ENCODE peak calls at places on chromosomes 12 and 14, in six cellular contexts. I is PC-3, Q is HCT116, H is hepatocyte, F is MM.1S, X is mammary epithelial cell. C is an unnamed sample. For H4K20me1, the result is how much of the 10 kb centered on the place peaks cover.

GRCh38 chr12:85519163-85519562 is 239.1 kb downstream of the ALX1 start:
- DNase-seq in H (no peak), Q (no peak), I (no peak), F (no peak), X (no peak), C (peak)

GRCh38 chr12:3199551-3200031 is 122.4 kb downstream of the TSPAN9 start:
- DNase-seq in F (no peak), Q (no peak), I (peak), X (no peak), H (peak), C (peak)

GRCh38 chr14:50785506-50786063 is 45.4 kb downstream of the NIN start:
- DNase-seq in Q (no peak), I (no peak), F (no peak), H (no peak), X (no peak), C (peak)

GRCh38 chr12:47717046-47717442 is 8.2 kb downstream of the ENDOU start:
- DNase-seq in I (no peak), F (no peak), Q (no peak), X (no peak), H (no peak), C (no peak)

GRCh38 chr12:18400186-18400585 is 138.9 kb downstream of the PIK3C2G start:
- DNase-seq in X (no peak), H (no peak), I (no peak), Q (no peak), F (no peak), C (no peak)

GRCh38 chr12:42756841-42757661 is 167.5 kb upstream of the PRICKLE1 start:
- DNase-seq in X (peak), Q (peak), H (peak), I (peak), F (peak), C (peak)

GRCh38 chr12:22252057-22252456 is 82.5 kb downstream of the ST8SIA1 start:
- DNase-seq in X (no peak), H (no peak), F (no peak), Q (no peak), I (no peak), C (no peak)

GRCh38 chr12:92485356-92486348 is 217.1 kb upstream of the PLEKHG7 start:
- DNase-seq in I (no peak), X (no peak), Q (no peak), H (no peak), F (no peak), C (no peak)

GRCh38 chr14:61860294-61860918 is 98.2 kb downstream of the SNAPC1 start:
- DNase-seq in H (peak), F (peak), I (peak), X (peak), Q (peak), C (peak)

GRCh38 chr12:29681996-29682534 is 101.7 kb downstream of the TMTC1 start:
- DNase-seq in H (no peak), Q (no peak), X (peak), I (peak), F (no peak), C (no peak)

GRCh38 chr14:96639550-96639949 is 137.4 kb downstream of the PAPOLA start:
- DNase-seq in I (no peak), X (no peak), H (peak), Q (no peak), F (no peak), C (no peak)

GRCh38 chr14:103563089-103563620 is 395 bp downstream of the COA8 start:
- DNase-seq in F (peak), X (no peak), I (peak), Q (peak), H (no peak), C (peak)

GRCh38 chr14:95479494-95479893 is 37.0 kb downstream of the SYNE3 start:
- DNase-seq in I (no peak), Q (no peak), H (no peak), F (no peak), X (no peak), C (no peak)

GRCh38 chr14:26730929-26731618 is 133.2 kb upstream of the NOVA1 start:
- DNase-seq in I (peak), Q (no peak), H (peak), X (no peak), F (no peak), C (peak)

GRCh38 chr12:87967871-87968270 is 61.3 kb downstream of the C12orf50 start:
- DNase-seq in Q (no peak), I (no peak), X (no peak), F (no peak), H (peak), C (no peak)

GRCh38 chr14:95482967-95483842 is 33.2 kb downstream of the SYNE3 start:
- DNase-seq in I (peak), Q (peak), F (no peak), H (peak), X (peak), C (no peak)

GRCh38 chr12:64610660-64611429 is 550 bp downstream of the RASSF3 start:
- DNase-seq in I (peak), F (peak), X (peak), H (peak), Q (no peak), C (peak)

GRCh38 chr14:49975799-49976198 is 82.9 kb downstream of the ARF6 start:
- DNase-seq in F (no peak), I (peak), X (no peak), Q (peak), H (no peak), C (no peak)

GRCh38 chr14:90959344-90959743 is 101.1 kb downstream of the RPS6KA5 start:
- DNase-seq in H (no peak), F (no peak), X (no peak), Q (no peak), I (no peak), C (no peak)

GRCh38 chr14:99733551-99734405 is 49.7 kb downstream of the CYP46A1 start:
- DNase-seq in I (no peak), Q (no peak), F (no peak), X (no peak), H (no peak), C (no peak)

GRCh38 chr12:46364777-46365580 is 7.6 kb downstream of the SLC38A2 start:
- DNase-seq in F (no peak), X (peak), I (peak), Q (no peak), H (peak), C (no peak)

GRCh38 chr12:105100207-105100985 is 7.1 kb upstream of the WASHC4 start:
- DNase-seq in X (peak), F (no peak), I (peak), Q (peak), H (peak), C (no peak)

GRCh38 chr12:104886418-104887401 is 71.4 kb downstream of the SLC41A2 start:
- DNase-seq in Q (peak), I (peak), X (no peak), H (peak), F (no peak), C (no peak)

GRCh38 chr12:85029456-85029855 is 6.6 kb downstream of the TSPAN19 start:
- DNase-seq in F (peak), H (peak), X (peak), Q (peak), I (peak), C (peak)

GRCh38 chr14:88554458-88555286 is at the start of gene PTPN21:
- DNase-seq in H (peak), Q (no peak), X (peak), F (peak), I (peak), C (peak)

GRCh38 chr12:42696424-42697149 is 107.0 kb upstream of the PRICKLE1 start:
- DNase-seq in H (peak), X (peak), Q (no peak), F (no peak), I (no peak), C (no peak)

GRCh38 chr12:52632656-52633055 is 14.3 kb upstream of the KRT73 start:
- DNase-seq in F (no peak), H (no peak), I (no peak), Q (no peak), X (no peak), C (no peak)

GRCh38 chr12:31922341-31923062 is 36.7 kb upstream of the RESF1 start:
- DNase-seq in F (no peak), I (peak), H (no peak), Q (peak), X (peak), C (peak)

GRCh38 chr14:99241314-99242035 is 30.5 kb downstream of the BCL11B start:
- DNase-seq in X (no peak), H (no peak), F (no peak), Q (no peak), I (no peak), C (no peak)

GRCh38 chr12:118035194-118036041 is 18.9 kb downstream of the RFC5 start:
- DNase-seq in F (peak), H (no peak), Q (no peak), X (no peak), I (peak), C (no peak)

GRCh38 chr12:116739381-116739887 is 1.3 kb downstream of the RNFT2 start:
- DNase-seq in H (no peak), F (no peak), I (no peak), Q (no peak), X (no peak), C (no peak)

GRCh38 chr12:50218386-50218785 is 51.2 kb upstream of the CERS5 start:
- DNase-seq in F (no peak), X (peak), Q (peak), H (no peak), I (peak), C (no peak)

GRCh38 chr12:57430117-57430930 is 519 bp downstream of the R3HDM2 start:
- DNase-seq in H (no peak), X (peak), Q (no peak), I (peak), F (peak), C (peak)

GRCh38 chr12:95204141-95204866 is 13.0 kb downstream of the FGD6 start:
- DNase-seq in H (peak), I (peak), X (peak), F (no peak), Q (peak), C (peak)

GRCh38 chr14:61761557-61761956 is 663 bp upstream of the SNAPC1 start:
- DNase-seq in Q (no peak), I (no peak), H (no peak), F (no peak), X (no peak), C (no peak)

GRCh38 chr14:96554315-96554910 is 52.2 kb downstream of the PAPOLA start:
- DNase-seq in I (no peak), X (no peak), F (no peak), Q (no peak), H (no peak), C (no peak)

GRCh38 chr12:113666223-113666622 is 194.6 kb upstream of the LHX5 start:
- DNase-seq in Q (no peak), H (no peak), F (no peak), I (no peak), X (no peak), C (no peak)

GRCh38 chr14:31009836-31010618 is 15.4 kb upstream of the AP4S1 start:
- DNase-seq in X (no peak), Q (no peak), H (no peak), F (no peak), I (no peak), C (no peak)

GRCh38 chr12:82034769-82035168 is 275.6 kb upstream of the PPFIA2 start:
- DNase-seq in Q (no peak), X (no peak), I (no peak), F (no peak), H (no peak), C (peak)

DNA sequence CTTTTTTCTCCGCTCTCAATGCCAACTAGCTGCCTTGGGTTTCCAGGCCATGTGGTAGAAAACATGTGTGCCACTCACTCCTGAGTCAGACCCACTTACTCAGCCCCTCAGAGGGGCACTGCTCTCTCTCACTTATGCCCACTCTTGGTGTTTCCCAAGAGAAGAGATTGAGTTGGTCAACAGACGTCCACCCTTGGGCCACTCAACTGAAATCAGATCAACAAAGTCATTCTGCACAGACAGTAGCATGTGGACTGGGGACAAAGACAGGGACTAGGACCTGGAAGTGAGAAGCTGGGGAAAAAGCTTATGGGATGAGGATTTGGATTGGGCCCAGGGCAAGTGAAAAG is 161.2 kb downstream of the EFCAB11 start:
- DNase-seq in H (no peak), Q (no peak), F (no peak), I (no peak), X (no peak), C (no peak)
- H4K20me1 ChIP-seq in H (under half), Q (under half), F (under half), I (under half), X (under half), C (under half)

DNA sequence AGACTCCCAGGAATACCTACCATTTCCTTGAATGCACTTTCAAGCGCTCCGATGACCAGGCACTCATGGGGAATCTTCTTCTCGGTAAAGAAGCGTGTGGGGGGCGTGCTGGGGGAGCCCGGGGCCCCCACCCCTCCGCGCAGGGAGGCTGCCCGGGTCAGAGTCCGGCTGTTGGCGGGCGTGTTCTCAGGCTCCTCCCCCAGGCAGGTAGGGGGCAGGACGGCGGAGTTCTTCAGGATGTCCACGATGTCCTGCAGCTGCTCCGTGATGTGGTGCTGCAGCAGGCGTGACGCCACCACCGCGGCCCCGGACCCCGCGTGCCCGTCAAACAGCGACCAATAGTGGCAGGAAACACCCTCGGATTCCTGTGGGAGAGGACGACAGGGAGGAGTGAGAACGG is 133.2 kb downstream of the PPM1H start:
- DNase-seq in H (no peak), X (no peak), F (no peak), I (no peak), Q (no peak), C (no peak)
- TF ChIP-seq CTCF in H (no peak), X (no peak), F (no peak), I (no peak), Q (no peak), C (no peak)

GRCh38 chr14:104843442-104844305 is 21.4 kb upstream of the CEP170B start:
- DNase-seq in X (no peak), Q (no peak), F (no peak), H (no peak), I (no peak), C (peak)
- TF ChIP-seq EZH2 in X (peak), Q (no peak), F (no peak), H (peak), I (peak), C (no peak)

GRCh38 chr14:105326568-105326867 is 12.0 kb downstream of the PACS2 start:
- DNase-seq in X (no peak), I (no peak), H (no peak), Q (no peak), F (no peak), C (no peak)

GRCh38 chr14:105325303-105325702 is 10.8 kb downstream of the PACS2 start:
- DNase-seq in H (no peak), F (no peak), X (no peak), Q (no peak), I (no peak), C (no peak)

GRCh38 chr14:105324871-105325270 is 10.3 kb downstream of the PACS2 start:
- DNase-seq in X (no peak), I (no peak), H (no peak), F (no peak), Q (no peak), C (no peak)

GRCh38 chr14:105326891-105327694 is 12.5 kb downstream of the PACS2 start:
- DNase-seq in F (no peak), I (no peak), H (no peak), X (no peak), Q (no peak), C (peak)

GRCh38 chr14:105325716-105326567 is 11.4 kb downstream of the PACS2 start:
- DNase-seq in F (no peak), X (no peak), I (no peak), H (no peak), Q (no peak), C (no peak)
- H4K20me1 ChIP-seq in F (under half), X (under half), I (under half), H (half or more), Q (under half), C (under half)

C was measured in GM23338.